ENCODE peak calls at places on chromosomes 3 and 15, in six cellular contexts. One of them, this sample, is unnamed.
A peak's percentile ranks its signal among the peaks of the same experiment; 100 is the strongest.

GRCh38 chr3:9778102-9778501 is 8.4 kb upstream of the CAMK1 start:
- DNase-seq in OCI-LY7: no peak
- DNase-seq in HFF-Myc: no peak
- DNase-seq in WERI-Rb-1: no peak
- DNase-seq in mesenchymal stem cell: no peak
- DNase-seq in tibial artery: no peak
- DNase-seq in this sample: no peak

GRCh38 chr3:7737263-7737662 is 764.4 kb upstream of the LMCD1 start:
- DNase-seq in HFF-Myc: no peak
- DNase-seq in WERI-Rb-1: no peak
- DNase-seq in tibial artery: no peak
- DNase-seq in OCI-LY7: no peak
- DNase-seq in mesenchymal stem cell: no peak
- DNase-seq in this sample: no peak

GRCh38 chr3:111601810-111602209 is 6.7 kb upstream of the ZBED2 start:
- DNase-seq in OCI-LY7: no peak
- DNase-seq in mesenchymal stem cell: no peak
- DNase-seq in WERI-Rb-1: no peak
- DNase-seq in HFF-Myc: no peak
- DNase-seq in tibial artery: no peak
- DNase-seq in this sample: no peak

GRCh38 chr15:57510647-57511046 is 81.1 kb upstream of the MYZAP start:
- DNase-seq in mesenchymal stem cell: peak; percentile 72
- DNase-seq in HFF-Myc: no peak
- DNase-seq in WERI-Rb-1: no peak
- DNase-seq in tibial artery: no peak
- DNase-seq in OCI-LY7: no peak
- DNase-seq in this sample: no peak

GRCh38 chr3:111831840-111832239 is 27.2 kb upstream of the PHLDB2 start:
- DNase-seq in OCI-LY7: no peak
- DNase-seq in tibial artery: no peak
- DNase-seq in WERI-Rb-1: no peak
- DNase-seq in HFF-Myc: no peak
- DNase-seq in mesenchymal stem cell: no peak
- DNase-seq in this sample: no peak

GRCh38 chr15:51828621-51829359 is 663 bp upstream of the TMOD3 start:
- DNase-seq in HFF-Myc: no peak
- DNase-seq in mesenchymal stem cell: no peak
- DNase-seq in OCI-LY7: no peak
- DNase-seq in WERI-Rb-1: no peak
- DNase-seq in tibial artery: no peak
- DNase-seq in this sample: no peak

GRCh38 chr15:57533062-57533735 is 58.5 kb upstream of the MYZAP start:
- DNase-seq in tibial artery: no peak
- DNase-seq in WERI-Rb-1: no peak
- DNase-seq in OCI-LY7: no peak
- DNase-seq in HFF-Myc: no peak
- DNase-seq in mesenchymal stem cell: peak; percentile 41
- DNase-seq in this sample: no peak

GRCh38 chr3:64331605-64332004 is 106.3 kb upstream of the PRICKLE2 start:
- DNase-seq in tibial artery: no peak
- DNase-seq in mesenchymal stem cell: no peak
- DNase-seq in HFF-Myc: no peak
- DNase-seq in WERI-Rb-1: no peak
- DNase-seq in OCI-LY7: no peak
- DNase-seq in this sample: no peak

GRCh38 chr3:71585126-71585525 is 1.6 kb upstream of the FOXP1 start:
- DNase-seq in mesenchymal stem cell: no peak
- DNase-seq in HFF-Myc: no peak
- DNase-seq in OCI-LY7: peak; percentile 60
- DNase-seq in tibial artery: no peak
- DNase-seq in WERI-Rb-1: no peak
- DNase-seq in this sample: no peak

GRCh38 chr3:55802816-55803215 is 315.7 kb upstream of the WNT5A start:
- DNase-seq in WERI-Rb-1: no peak
- DNase-seq in HFF-Myc: no peak
- DNase-seq in OCI-LY7: no peak
- DNase-seq in mesenchymal stem cell: no peak
- DNase-seq in tibial artery: no peak
- DNase-seq in this sample: no peak

GRCh38 chr15:78930577-78931388 is 14.1 kb downstream of the CTSH start:
- DNase-seq in tibial artery: no peak
- DNase-seq in HFF-Myc: peak; percentile 81
- DNase-seq in mesenchymal stem cell: peak; percentile 32
- DNase-seq in OCI-LY7: no peak
- DNase-seq in WERI-Rb-1: no peak
- DNase-seq in this sample: peak; percentile 64

GRCh38 chr3:42314411-42314810 is 48.4 kb upstream of the CCK start:
- DNase-seq in tibial artery: no peak
- DNase-seq in WERI-Rb-1: no peak
- DNase-seq in OCI-LY7: peak; percentile 71
- DNase-seq in HFF-Myc: no peak
- DNase-seq in mesenchymal stem cell: no peak
- DNase-seq in this sample: no peak

GRCh38 chr3:161409069-161409468 is 37.8 kb upstream of the SPTSSB start:
- DNase-seq in HFF-Myc: peak; percentile 41
- DNase-seq in WERI-Rb-1: no peak
- DNase-seq in OCI-LY7: peak; percentile 21
- DNase-seq in mesenchymal stem cell: peak; percentile 47
- DNase-seq in tibial artery: no peak
- DNase-seq in this sample: no peak

DNA sequence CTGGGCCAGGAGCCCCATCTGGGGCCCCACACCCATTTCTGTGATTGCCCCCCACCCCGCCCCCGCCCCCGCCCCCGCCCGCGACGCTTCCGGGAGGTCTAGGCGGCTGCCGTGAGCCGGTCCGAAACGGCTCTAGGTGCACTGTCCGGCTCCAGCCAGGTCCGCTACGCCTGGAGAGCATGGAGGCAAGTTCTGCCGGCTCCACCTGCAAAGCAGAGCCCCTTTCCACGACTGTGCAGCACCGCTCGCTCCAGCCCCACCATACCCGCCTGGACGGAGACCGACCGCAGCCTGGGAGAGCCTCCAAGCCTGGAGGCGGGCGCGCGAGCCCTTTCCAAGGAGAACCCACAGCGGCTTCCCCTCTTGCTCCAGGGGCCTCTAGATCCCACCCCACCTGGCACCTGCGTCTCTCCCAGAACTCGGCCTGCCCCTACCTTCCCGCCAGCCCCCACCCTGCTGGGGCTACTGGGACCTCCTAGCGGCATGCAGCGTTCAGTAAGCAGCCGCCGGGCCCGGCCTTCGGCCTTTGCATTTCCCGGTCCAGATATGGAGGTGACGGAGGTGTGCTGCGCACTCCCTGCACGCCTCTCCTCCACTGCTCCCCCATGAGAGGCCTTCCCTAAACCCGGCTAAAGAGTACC is 66.2 kb downstream of the KLF13 start:
- DNase-seq in mesenchymal stem cell: peak; percentile 37
- DNase-seq in tibial artery: no peak
- DNase-seq in WERI-Rb-1: no peak
- DNase-seq in OCI-LY7: peak; percentile 33
- DNase-seq in HFF-Myc: no peak
- DNase-seq in this sample: no peak
- H3K4me3 ChIP-seq in mesenchymal stem cell: peak overlapping the region; percentile 91
- H3K4me3 ChIP-seq in tibial artery: peak overlapping the region; percentile 85
- H3K4me3 ChIP-seq in WERI-Rb-1: no peak overlapping the region
- H3K4me3 ChIP-seq in OCI-LY7: peak overlapping the region; percentile 73
- H3K4me3 ChIP-seq in HFF-Myc: peak overlapping the region; percentile 54
- H3K4me3 ChIP-seq in this sample: peak overlapping the region; percentile 81

DNA sequence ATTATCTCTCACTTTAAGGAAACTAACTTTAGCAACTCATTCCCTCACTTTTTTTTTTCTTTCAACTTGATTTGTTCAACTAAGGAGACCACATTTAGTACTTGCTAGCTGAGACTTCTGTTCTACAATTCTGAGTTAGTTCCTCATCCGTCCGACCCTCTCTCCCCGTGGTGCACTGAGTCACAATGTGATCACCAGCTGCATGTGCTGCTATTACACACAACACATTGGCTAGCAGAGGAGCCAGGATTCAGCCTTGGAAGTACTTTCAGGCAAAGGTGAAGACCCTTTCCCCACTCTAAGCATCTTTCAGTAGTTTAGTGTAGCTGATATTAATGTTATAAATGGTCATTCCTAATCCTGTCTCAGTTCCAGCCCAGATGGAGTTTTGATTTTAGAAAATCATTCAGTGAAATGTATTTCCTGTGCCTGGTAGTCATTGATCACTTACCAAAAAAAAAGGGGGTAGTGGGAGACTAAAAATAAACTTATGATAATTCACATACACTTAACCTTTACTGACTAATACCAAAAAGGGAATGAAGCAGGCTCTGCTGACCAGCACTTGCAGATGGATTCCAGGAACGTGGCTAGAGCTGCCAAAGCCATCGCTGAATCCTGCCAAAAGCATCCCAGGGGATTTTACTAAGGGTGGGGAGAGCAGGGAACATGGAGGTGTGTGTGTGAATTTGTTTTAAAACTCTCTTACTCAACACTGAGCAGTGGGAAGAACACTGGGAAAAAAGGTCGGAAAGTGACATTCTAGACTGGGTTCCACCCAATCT is 424.8 kb downstream of the LPP start:
- DNase-seq in HFF-Myc: no peak
- DNase-seq in mesenchymal stem cell: peak; percentile 57
- DNase-seq in tibial artery: peak; percentile 94
- DNase-seq in WERI-Rb-1: no peak
- DNase-seq in OCI-LY7: peak; percentile 30
- DNase-seq in this sample: no peak
- H3K4me3 ChIP-seq in HFF-Myc: no peak overlapping the region
- H3K4me3 ChIP-seq in mesenchymal stem cell: peak overlapping the region; percentile 49
- H3K4me3 ChIP-seq in tibial artery: no peak overlapping the region
- H3K4me3 ChIP-seq in WERI-Rb-1: no peak overlapping the region
- H3K4me3 ChIP-seq in OCI-LY7: no peak overlapping the region
- H3K4me3 ChIP-seq in this sample: no peak overlapping the region

DNA sequence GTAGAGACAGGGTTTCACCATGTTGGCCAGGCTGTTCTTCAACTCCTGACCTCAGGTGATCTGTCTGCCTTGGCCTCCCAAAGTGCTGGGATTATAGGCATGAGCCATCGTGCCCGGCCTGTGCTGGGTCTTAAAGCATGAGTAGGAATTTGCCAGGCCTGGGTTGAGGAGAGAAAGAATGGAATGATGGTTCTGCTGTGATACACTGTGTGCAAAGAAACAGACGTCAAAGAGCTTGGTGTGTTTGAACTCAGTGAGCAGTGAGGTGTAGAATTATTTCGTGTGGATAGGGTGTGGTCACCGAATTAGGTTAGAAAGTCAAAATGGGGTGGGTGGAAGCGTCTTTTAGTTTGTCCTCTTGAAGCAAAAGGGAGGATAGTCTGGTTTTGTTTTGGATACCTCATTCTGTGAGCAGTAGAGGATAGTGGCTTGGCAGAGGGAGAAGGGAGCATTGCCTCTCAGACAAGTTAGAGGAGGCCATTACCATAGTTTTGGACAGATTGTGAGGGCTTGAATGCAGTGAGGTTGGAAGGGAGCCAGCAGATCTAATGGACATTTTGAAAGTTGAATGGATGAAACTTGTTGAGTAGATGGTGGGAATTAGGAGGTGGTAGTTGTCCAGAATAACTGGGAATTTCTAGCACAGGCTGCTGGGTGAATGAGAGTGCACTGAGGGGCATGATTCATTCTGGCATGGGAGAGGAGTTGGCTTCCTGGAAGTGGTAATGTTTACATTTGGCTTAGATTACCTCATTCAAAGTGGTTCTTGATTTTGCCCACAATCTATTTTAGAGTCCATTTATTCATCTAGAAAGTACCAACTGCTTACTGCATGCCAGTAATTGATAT is 27.2 kb downstream of the AKAP13 start:
- DNase-seq in mesenchymal stem cell: peak; percentile 93
- DNase-seq in WERI-Rb-1: no peak
- DNase-seq in tibial artery: no peak
- DNase-seq in HFF-Myc: peak; percentile 66
- DNase-seq in OCI-LY7: no peak
- DNase-seq in this sample: peak; percentile 84
- H3K4me3 ChIP-seq in mesenchymal stem cell: no peak overlapping the region
- H3K4me3 ChIP-seq in WERI-Rb-1: no peak overlapping the region
- H3K4me3 ChIP-seq in tibial artery: no peak overlapping the region
- H3K4me3 ChIP-seq in HFF-Myc: no peak overlapping the region
- H3K4me3 ChIP-seq in OCI-LY7: peak overlapping the region; percentile 16
- H3K4me3 ChIP-seq in this sample: peak overlapping the region; percentile 0

GRCh38 chr15:74134387-74135027 is 4.1 kb downstream of the ISLR2 start:
- DNase-seq in WERI-Rb-1: no peak
- DNase-seq in OCI-LY7: no peak
- DNase-seq in HFF-Myc: no peak
- DNase-seq in tibial artery: peak; percentile 69
- DNase-seq in mesenchymal stem cell: peak; percentile 55
- DNase-seq in this sample: no peak
- H3K4me3 ChIP-seq in WERI-Rb-1: no peak overlapping the region
- H3K4me3 ChIP-seq in OCI-LY7: no peak overlapping the region
- H3K4me3 ChIP-seq in HFF-Myc: no peak overlapping the region
- H3K4me3 ChIP-seq in tibial artery: no peak overlapping the region
- H3K4me3 ChIP-seq in mesenchymal stem cell: no peak overlapping the region
- H3K4me3 ChIP-seq in this sample: no peak overlapping the region

DNA sequence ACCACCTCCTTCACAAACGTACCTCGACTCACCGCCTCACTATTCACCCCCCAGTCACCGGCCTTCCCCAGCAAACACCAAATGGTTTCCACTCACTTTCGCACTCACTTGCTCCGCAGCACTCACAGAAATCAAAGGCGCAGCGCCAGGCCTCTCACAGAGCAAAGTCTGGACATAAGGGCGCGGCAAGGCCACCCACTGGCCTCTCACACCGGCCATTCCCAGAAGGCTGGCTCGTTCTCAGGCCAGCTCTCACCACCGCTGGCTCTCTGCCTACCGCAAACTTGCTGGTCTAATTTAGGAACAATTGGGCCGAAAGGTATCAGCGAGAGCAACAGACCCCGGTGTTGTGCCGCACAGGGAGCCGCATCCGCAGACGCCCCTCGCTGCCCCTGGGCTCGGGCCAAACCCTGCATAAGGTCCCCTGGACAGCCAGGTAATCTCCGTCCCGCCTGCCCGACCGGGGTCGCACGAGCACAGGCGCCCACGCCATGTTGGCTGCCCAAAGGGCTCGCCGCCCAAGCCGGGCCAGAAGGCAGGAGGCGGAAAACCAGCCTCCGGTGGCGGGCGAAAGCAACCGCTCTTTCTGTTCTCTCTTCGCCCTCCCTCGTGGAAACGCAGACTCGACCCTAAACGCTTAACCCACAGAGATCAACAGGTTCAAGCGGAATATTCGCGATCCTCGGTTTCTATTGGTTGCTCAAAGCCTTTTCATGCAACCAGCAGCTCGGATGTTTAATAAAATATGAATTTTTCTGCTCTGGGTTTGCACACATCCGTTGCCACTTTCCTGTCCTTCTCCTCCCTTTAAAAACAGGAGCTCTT is 2.9 kb downstream of the SHOX2 start:
- DNase-seq in HFF-Myc: no peak
- DNase-seq in OCI-LY7: no peak
- DNase-seq in tibial artery: peak; percentile 86
- DNase-seq in mesenchymal stem cell: peak; percentile 30
- DNase-seq in WERI-Rb-1: no peak
- DNase-seq in this sample: no peak
- H3K4me3 ChIP-seq in HFF-Myc: peak overlapping the region; percentile 72
- H3K4me3 ChIP-seq in OCI-LY7: no peak overlapping the region
- H3K4me3 ChIP-seq in tibial artery: peak overlapping the region; percentile 84
- H3K4me3 ChIP-seq in mesenchymal stem cell: peak overlapping the region; percentile 86
- H3K4me3 ChIP-seq in WERI-Rb-1: no peak overlapping the region
- H3K4me3 ChIP-seq in this sample: peak overlapping the region; percentile 37

GRCh38 chr15:91100561-91101355 is 701 bp downstream of the SV2B start:
- DNase-seq in HFF-Myc: no peak
- DNase-seq in tibial artery: no peak
- DNase-seq in mesenchymal stem cell: peak; percentile 3
- DNase-seq in OCI-LY7: no peak
- DNase-seq in WERI-Rb-1: no peak
- DNase-seq in this sample: no peak
- H3K4me3 ChIP-seq in HFF-Myc: peak overlapping the region; percentile 26
- H3K4me3 ChIP-seq in tibial artery: peak overlapping the region; percentile 34
- H3K4me3 ChIP-seq in mesenchymal stem cell: peak overlapping the region; percentile 79
- H3K4me3 ChIP-seq in OCI-LY7: peak overlapping the region; percentile 1
- H3K4me3 ChIP-seq in WERI-Rb-1: peak overlapping the region; percentile 81
- H3K4me3 ChIP-seq in this sample: peak overlapping the region; percentile 51